ENCODE peak calls at places on chromosomes 4 and X, in nine cellular contexts. One of them, this sample, is unnamed.

GRCh38 chrX:3175659-3176438 is 134.6 kb downstream of the ARSF start:
- DNase-seq in upper lobe of left lung: no peak
- DNase-seq in esophagus squamous epithelium: no peak
- DNase-seq in lower lobe of right lung: no peak
- DNase-seq in prostate gland: no peak
- DNase-seq in CD8-positive, alpha-beta T cell: no peak
- DNase-seq in left lung: no peak
- DNase-seq in body of pancreas: no peak
- DNase-seq in GM06990: no peak
- DNase-seq in this sample: no peak

GRCh38 chr4:13081830-13082229 is 402.3 kb downstream of the RAB28 start:
- DNase-seq in esophagus squamous epithelium: no peak
- DNase-seq in left lung: no peak
- DNase-seq in prostate gland: no peak
- DNase-seq in lower lobe of right lung: no peak
- DNase-seq in GM06990: no peak
- DNase-seq in body of pancreas: no peak
- DNase-seq in upper lobe of left lung: no peak
- DNase-seq in CD8-positive, alpha-beta T cell: no peak
- DNase-seq in this sample: no peak

GRCh38 chrX:141815904-141816303 is 22.2 kb upstream of the MAGEC3 start:
- DNase-seq in esophagus squamous epithelium: no peak
- DNase-seq in body of pancreas: no peak
- DNase-seq in left lung: no peak
- DNase-seq in prostate gland: no peak
- DNase-seq in GM06990: no peak
- DNase-seq in lower lobe of right lung: no peak
- DNase-seq in CD8-positive, alpha-beta T cell: no peak
- DNase-seq in upper lobe of left lung: no peak
- DNase-seq in this sample: no peak

GRCh38 chrX:134999469-134999868 is 8.7 kb downstream of the SMIM10 start:
- DNase-seq in body of pancreas: no peak
- DNase-seq in left lung: no peak
- DNase-seq in lower lobe of right lung: no peak
- DNase-seq in esophagus squamous epithelium: no peak
- DNase-seq in GM06990: no peak
- DNase-seq in upper lobe of left lung: no peak
- DNase-seq in CD8-positive, alpha-beta T cell: no peak
- DNase-seq in prostate gland: no peak
- DNase-seq in this sample: no peak

GRCh38 chr4:176230827-176231226 is 35.4 kb upstream of the SPATA4 start:
- DNase-seq in upper lobe of left lung: no peak
- DNase-seq in lower lobe of right lung: no peak
- DNase-seq in prostate gland: no peak
- DNase-seq in esophagus squamous epithelium: no peak
- DNase-seq in CD8-positive, alpha-beta T cell: no peak
- DNase-seq in GM06990: no peak
- DNase-seq in body of pancreas: no peak
- DNase-seq in left lung: no peak
- DNase-seq in this sample: no peak

GRCh38 chrX:54540289-54540688 is 10.3 kb downstream of the GNL3L start:
- DNase-seq in CD8-positive, alpha-beta T cell: no peak
- DNase-seq in GM06990: no peak
- DNase-seq in upper lobe of left lung: no peak
- DNase-seq in prostate gland: no peak
- DNase-seq in esophagus squamous epithelium: no peak
- DNase-seq in left lung: no peak
- DNase-seq in body of pancreas: no peak
- DNase-seq in lower lobe of right lung: no peak
- DNase-seq in this sample: no peak

GRCh38 chr4:173231916-173232315 is 63.3 kb downstream of the GALNT7 start:
- DNase-seq in lower lobe of right lung: no peak
- DNase-seq in GM06990: no peak
- DNase-seq in esophagus squamous epithelium: no peak
- DNase-seq in CD8-positive, alpha-beta T cell: no peak
- DNase-seq in left lung: no peak
- DNase-seq in prostate gland: no peak
- DNase-seq in upper lobe of left lung: no peak
- DNase-seq in body of pancreas: no peak
- DNase-seq in this sample: no peak

GRCh38 chr4:139633661-139634060 is 32.0 kb upstream of the MGST2 start:
- DNase-seq in upper lobe of left lung: no peak
- DNase-seq in left lung: no peak
- DNase-seq in body of pancreas: peak; percentile 43
- DNase-seq in prostate gland: peak; percentile 27
- DNase-seq in GM06990: no peak
- DNase-seq in esophagus squamous epithelium: no peak
- DNase-seq in CD8-positive, alpha-beta T cell: no peak
- DNase-seq in lower lobe of right lung: no peak
- DNase-seq in this sample: no peak

GRCh38 chr4:182578402-182578801 is 335.2 kb downstream of the TENM3 start:
- DNase-seq in esophagus squamous epithelium: no peak
- DNase-seq in GM06990: no peak
- DNase-seq in body of pancreas: no peak
- DNase-seq in upper lobe of left lung: no peak
- DNase-seq in left lung: no peak
- DNase-seq in CD8-positive, alpha-beta T cell: no peak
- DNase-seq in lower lobe of right lung: no peak
- DNase-seq in prostate gland: no peak
- DNase-seq in this sample: peak; percentile 52

GRCh38 chr4:182207806-182208483 is 35.3 kb upstream of the TENM3 start:
- DNase-seq in prostate gland: no peak
- DNase-seq in upper lobe of left lung: no peak
- DNase-seq in left lung: no peak
- DNase-seq in esophagus squamous epithelium: no peak
- DNase-seq in lower lobe of right lung: no peak
- DNase-seq in GM06990: no peak
- DNase-seq in body of pancreas: no peak
- DNase-seq in CD8-positive, alpha-beta T cell: no peak
- DNase-seq in this sample: peak; percentile 77

GRCh38 chr4:8348071-8348470 is 78.5 kb downstream of the HTRA3 start:
- DNase-seq in esophagus squamous epithelium: no peak
- DNase-seq in lower lobe of right lung: no peak
- DNase-seq in left lung: no peak
- DNase-seq in upper lobe of left lung: no peak
- DNase-seq in body of pancreas: no peak
- DNase-seq in prostate gland: no peak
- DNase-seq in CD8-positive, alpha-beta T cell: no peak
- DNase-seq in GM06990: no peak
- DNase-seq in this sample: no peak

GRCh38 chrX:132651411-132652086 is 162.7 kb upstream of the MBNL3 start:
- DNase-seq in upper lobe of left lung: no peak
- DNase-seq in CD8-positive, alpha-beta T cell: no peak
- DNase-seq in lower lobe of right lung: no peak
- DNase-seq in esophagus squamous epithelium: no peak
- DNase-seq in left lung: no peak
- DNase-seq in body of pancreas: no peak
- DNase-seq in GM06990: no peak
- DNase-seq in prostate gland: no peak
- DNase-seq in this sample: peak; percentile 38

GRCh38 chr4:168509786-168510185 is 12.9 kb downstream of the PALLD start:
- DNase-seq in prostate gland: no peak
- DNase-seq in esophagus squamous epithelium: no peak
- DNase-seq in CD8-positive, alpha-beta T cell: peak; percentile 19
- DNase-seq in upper lobe of left lung: no peak
- DNase-seq in GM06990: no peak
- DNase-seq in body of pancreas: no peak
- DNase-seq in lower lobe of right lung: no peak
- DNase-seq in left lung: no peak
- DNase-seq in this sample: peak; percentile 86

DNA sequence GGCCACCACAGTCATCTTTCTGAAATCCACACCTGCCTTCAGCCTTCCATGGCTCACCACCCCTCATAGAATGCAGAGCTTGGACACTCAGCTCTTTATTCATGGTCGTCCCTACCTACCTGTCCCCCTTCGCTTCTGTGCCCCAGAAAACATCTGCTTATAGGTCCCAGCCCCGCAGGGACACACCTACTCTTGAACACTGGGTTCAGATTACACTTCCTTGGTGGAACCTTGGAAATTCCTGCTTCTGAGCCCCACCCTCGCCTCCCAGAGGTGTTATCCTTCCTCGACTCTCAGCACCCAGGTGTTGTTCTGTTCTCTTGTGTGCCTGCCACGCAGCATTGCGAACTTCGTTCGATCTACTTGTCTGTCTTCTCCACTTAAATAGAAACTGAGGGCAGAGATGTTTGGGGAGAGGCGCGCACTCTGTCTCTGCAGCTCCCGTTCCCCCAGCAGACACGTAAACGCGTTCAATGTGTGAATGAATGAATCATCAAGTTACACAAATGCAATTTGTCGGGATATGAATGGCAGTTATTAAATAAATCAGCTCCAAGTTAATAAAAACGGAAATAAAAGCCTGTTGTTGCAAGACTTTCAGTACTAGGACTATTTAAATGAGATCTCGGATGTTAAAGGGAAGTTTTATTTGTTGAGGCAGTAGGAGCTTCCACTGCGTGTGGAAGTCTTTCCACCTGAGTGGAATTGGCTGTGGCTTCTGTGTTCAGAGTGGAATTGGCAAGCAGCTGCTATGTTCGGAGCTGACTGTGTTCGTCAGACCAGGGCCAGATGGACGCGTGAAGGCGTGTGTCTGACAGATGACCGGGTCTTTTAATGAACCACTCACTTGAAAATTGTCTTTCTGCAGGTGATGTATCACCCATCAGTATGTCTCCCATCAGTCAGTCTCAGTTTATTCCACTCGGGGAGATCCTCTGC is 95.6 kb downstream of the STOX2 start:
- DNase-seq in GM06990: no peak
- DNase-seq in esophagus squamous epithelium: no peak
- DNase-seq in CD8-positive, alpha-beta T cell: no peak
- DNase-seq in left lung: no peak
- DNase-seq in upper lobe of left lung: no peak
- DNase-seq in prostate gland: no peak
- DNase-seq in lower lobe of right lung: no peak
- DNase-seq in body of pancreas: no peak
- DNase-seq in this sample: no peak
- H3K4me3 ChIP-seq in GM06990: no peak overlapping the region
- H3K4me3 ChIP-seq in esophagus squamous epithelium: peak overlapping the region; percentile 3
- H3K4me3 ChIP-seq in CD8-positive, alpha-beta T cell: no peak overlapping the region
- H3K4me3 ChIP-seq in left lung: no peak overlapping the region
- H3K4me3 ChIP-seq in upper lobe of left lung: no peak overlapping the region
- H3K4me3 ChIP-seq in prostate gland: no peak overlapping the region
- H3K4me3 ChIP-seq in lower lobe of right lung: no peak overlapping the region
- H3K4me3 ChIP-seq in body of pancreas: no peak overlapping the region
- H3K4me3 ChIP-seq in this sample: no peak overlapping the region

DNA sequence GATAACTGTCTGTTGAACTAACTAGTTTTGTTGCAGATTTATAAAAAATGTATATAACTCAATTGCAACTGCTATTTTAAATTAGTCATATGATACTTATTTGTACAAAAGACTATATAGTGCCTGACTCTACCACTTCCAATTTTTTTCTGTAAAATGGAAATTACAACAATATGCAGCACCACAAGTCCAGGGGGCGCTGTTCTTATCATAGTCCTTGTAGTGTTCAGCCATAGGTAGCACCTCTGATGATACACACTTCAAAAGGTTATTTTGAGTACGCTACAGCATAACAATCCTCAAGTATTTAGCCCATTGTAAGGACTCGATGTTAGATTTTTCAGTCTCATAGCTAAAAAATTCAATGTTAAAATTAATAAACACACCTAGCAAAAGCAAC is 174.9 kb downstream of the CORIN start:
- DNase-seq in left lung: no peak
- DNase-seq in upper lobe of left lung: no peak
- DNase-seq in body of pancreas: no peak
- DNase-seq in GM06990: no peak
- DNase-seq in esophagus squamous epithelium: no peak
- DNase-seq in CD8-positive, alpha-beta T cell: peak; percentile 20
- DNase-seq in lower lobe of right lung: no peak
- DNase-seq in prostate gland: no peak
- DNase-seq in this sample: no peak
- TF ChIP-seq CTCF in left lung: no peak
- TF ChIP-seq CTCF in upper lobe of left lung: no peak
- TF ChIP-seq CTCF in body of pancreas: no peak
- TF ChIP-seq CTCF in GM06990: peak; percentile 49
- TF ChIP-seq CTCF in esophagus squamous epithelium: peak; percentile 25
- TF ChIP-seq CTCF in CD8-positive, alpha-beta T cell: no peak
- TF ChIP-seq CTCF in lower lobe of right lung: peak; percentile 33
- TF ChIP-seq CTCF in prostate gland: no peak
- TF ChIP-seq CTCF in this sample: peak; percentile 26

GRCh38 chrX:108271397-108271787 is 166.8 kb downstream of the COL4A6 start:
- DNase-seq in body of pancreas: no peak
- DNase-seq in lower lobe of right lung: no peak
- DNase-seq in upper lobe of left lung: no peak
- DNase-seq in left lung: no peak
- DNase-seq in esophagus squamous epithelium: no peak
- DNase-seq in GM06990: no peak
- DNase-seq in prostate gland: no peak
- DNase-seq in CD8-positive, alpha-beta T cell: no peak
- DNase-seq in this sample: no peak

GRCh38 chrX:108270739-108271396 is 167.4 kb downstream of the COL4A6 start:
- DNase-seq in prostate gland: peak; percentile 4
- DNase-seq in upper lobe of left lung: no peak
- DNase-seq in GM06990: no peak
- DNase-seq in esophagus squamous epithelium: no peak
- DNase-seq in lower lobe of right lung: no peak
- DNase-seq in body of pancreas: no peak
- DNase-seq in left lung: no peak
- DNase-seq in CD8-positive, alpha-beta T cell: no peak
- DNase-seq in this sample: no peak

GRCh38 chrX:108267561-108267960 is 170.7 kb downstream of the COL4A6 start:
- DNase-seq in esophagus squamous epithelium: no peak
- DNase-seq in upper lobe of left lung: no peak
- DNase-seq in GM06990: no peak
- DNase-seq in CD8-positive, alpha-beta T cell: no peak
- DNase-seq in body of pancreas: no peak
- DNase-seq in prostate gland: no peak
- DNase-seq in lower lobe of right lung: no peak
- DNase-seq in left lung: no peak
- DNase-seq in this sample: no peak

GRCh38 chrX:108270280-108270679 is 167.9 kb downstream of the COL4A6 start:
- DNase-seq in prostate gland: peak; percentile 51
- DNase-seq in esophagus squamous epithelium: no peak
- DNase-seq in GM06990: no peak
- DNase-seq in lower lobe of right lung: no peak
- DNase-seq in upper lobe of left lung: no peak
- DNase-seq in CD8-positive, alpha-beta T cell: no peak
- DNase-seq in left lung: no peak
- DNase-seq in body of pancreas: no peak
- DNase-seq in this sample: no peak

GRCh38 chrX:108268434-108269080 is 169.7 kb downstream of the COL4A6 start:
- DNase-seq in esophagus squamous epithelium: no peak
- DNase-seq in CD8-positive, alpha-beta T cell: no peak
- DNase-seq in prostate gland: no peak
- DNase-seq in GM06990: no peak
- DNase-seq in upper lobe of left lung: no peak
- DNase-seq in left lung: no peak
- DNase-seq in body of pancreas: no peak
- DNase-seq in lower lobe of right lung: no peak
- DNase-seq in this sample: no peak
- H3K4me3 ChIP-seq in esophagus squamous epithelium: no peak overlapping the region
- H3K4me3 ChIP-seq in CD8-positive, alpha-beta T cell: no peak overlapping the region
- H3K4me3 ChIP-seq in prostate gland: no peak overlapping the region
- H3K4me3 ChIP-seq in GM06990: no peak overlapping the region
- H3K4me3 ChIP-seq in upper lobe of left lung: no peak overlapping the region
- H3K4me3 ChIP-seq in left lung: no peak overlapping the region
- H3K4me3 ChIP-seq in body of pancreas: no peak overlapping the region
- H3K4me3 ChIP-seq in lower lobe of right lung: no peak overlapping the region
- H3K4me3 ChIP-seq in this sample: no peak overlapping the region

GRCh38 chr4:146340798-146341197 is 126.5 kb downstream of the REELD1 start:
- DNase-seq in upper lobe of left lung: no peak
- DNase-seq in esophagus squamous epithelium: no peak
- DNase-seq in body of pancreas: no peak
- DNase-seq in lower lobe of right lung: no peak
- DNase-seq in GM06990: no peak
- DNase-seq in CD8-positive, alpha-beta T cell: no peak
- DNase-seq in prostate gland: no peak
- DNase-seq in left lung: no peak
- DNase-seq in this sample: no peak
- TF ChIP-seq CTCF in upper lobe of left lung: no peak
- TF ChIP-seq CTCF in esophagus squamous epithelium: peak; percentile 56
- TF ChIP-seq CTCF in body of pancreas: peak; percentile 32
- TF ChIP-seq CTCF in lower lobe of right lung: peak; percentile 38
- TF ChIP-seq CTCF in GM06990: peak; percentile 41
- TF ChIP-seq CTCF in CD8-positive, alpha-beta T cell: no peak
- TF ChIP-seq CTCF in prostate gland: no peak
- TF ChIP-seq CTCF in left lung: no peak
- TF ChIP-seq CTCF in this sample: peak; percentile 35

This sample was measured in AG09309.